ENCODE peak calls at places on chromosomes 16 and 17, in seven cellular contexts. T is fibroblast of the aortic adventitia, W is AG04450, L is fibroblast of villous mesenchyme, B is left lung, N is breast epithelium, O is mucosa of descending colon. K is an unnamed sample.

GRCh38 chr16:2058901-2059300 is 11.1 kb downstream of the TSC2 start:
- DNase-seq in T (no peak), W (no peak), L (no peak), B (no peak), N (no peak), O (no peak), K (no peak)

GRCh38 chr16:83510906-83511305 is 296.9 kb upstream of the HSBP1 start:
- DNase-seq in T (no peak), W (no peak), L (no peak), B (no peak), N (no peak), O (no peak), K (no peak)

GRCh38 chr16:57107324-57107922 is 15.0 kb downstream of the CPNE2 start:
- DNase-seq in T (peak), W (no peak), L (no peak), B (no peak), N (no peak), O (no peak), K (no peak)

GRCh38 chr17:6587310-6587709 is 31.0 kb upstream of the PITPNM3 start:
- DNase-seq in T (no peak), W (no peak), L (no peak), B (no peak), N (no peak), O (no peak), K (peak)

GRCh38 chr16:78461496-78461938 is 362.1 kb downstream of the WWOX start:
- DNase-seq in T (no peak), W (no peak), L (peak), B (no peak), N (no peak), O (no peak), K (no peak)

GRCh38 chr17:74603746-74604145 is 11.7 kb upstream of the CD300LD start:
- DNase-seq in T (no peak), W (no peak), L (no peak), B (no peak), N (no peak), O (no peak), K (no peak)

GRCh38 chr17:75370288-75370687 is 35.2 kb downstream of the GRB2 start:
- DNase-seq in T (no peak), W (no peak), L (no peak), B (no peak), N (no peak), O (no peak), K (peak)

GRCh38 chr17:28280826-28281225 is 38.2 kb upstream of the TMEM97 start:
- DNase-seq in T (no peak), W (no peak), L (no peak), B (no peak), N (no peak), O (no peak), K (no peak)

GRCh38 chr17:82244413-82245140 is 15.7 kb downstream of the SLC16A3 start:
- DNase-seq in T (peak), W (no peak), L (peak), B (peak), N (no peak), O (peak), K (no peak)

GRCh38 chr17:48054238-48055185 is 6.4 kb downstream of the NFE2L1 start:
- DNase-seq in T (peak), W (no peak), L (peak), B (peak), N (peak), O (peak), K (peak)
- H3K4me3 ChIP-seq in T (peak), W (peak), L (peak), B (peak), N (peak), O (no peak), K (peak)

GRCh38 chr16:80743772-80744171 is 60.6 kb downstream of the CDYL2 start:
- DNase-seq in T (no peak), W (no peak), L (no peak), B (no peak), N (no peak), O (no peak), K (no peak)

GRCh38 chr16:80743273-80743672 is 61.1 kb downstream of the CDYL2 start:
- DNase-seq in T (no peak), W (no peak), L (no peak), B (no peak), N (no peak), O (no peak), K (no peak)

GRCh38 chr16:80744856-80745255 is 59.5 kb downstream of the CDYL2 start:
- DNase-seq in T (no peak), W (no peak), L (no peak), B (no peak), N (no peak), O (no peak), K (no peak)

GRCh38 chr16:80742331-80742730 is 62.1 kb downstream of the CDYL2 start:
- DNase-seq in T (no peak), W (no peak), L (no peak), B (no peak), N (no peak), O (no peak), K (no peak)

DNA sequence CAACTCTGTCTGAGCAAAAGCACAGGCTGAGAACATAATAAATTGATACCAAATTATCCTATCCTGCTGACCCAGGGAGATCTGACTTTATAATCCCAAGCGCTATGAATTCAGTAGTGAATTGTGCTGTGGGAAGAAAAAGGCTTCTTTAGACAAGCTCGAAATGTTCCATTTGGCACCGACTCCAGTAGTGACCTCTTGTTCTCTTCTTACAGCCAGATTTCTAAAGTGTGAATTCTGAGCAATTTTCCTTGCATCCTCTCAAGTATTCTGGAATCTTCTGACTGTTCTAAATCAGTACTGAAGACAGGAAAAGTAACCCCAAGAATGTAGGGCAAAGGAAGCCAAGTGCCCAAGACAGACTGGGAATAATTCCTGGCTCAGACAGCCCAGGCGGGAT is 58.2 kb downstream of the CDYL2 start:
- DNase-seq in T (peak), W (no peak), L (no peak), B (no peak), N (no peak), O (no peak), K (no peak)
- TF ChIP-seq CTCF in T (no peak), W (no peak), L (no peak), B (no peak), N (no peak), O (no peak), K (no peak)

DNA sequence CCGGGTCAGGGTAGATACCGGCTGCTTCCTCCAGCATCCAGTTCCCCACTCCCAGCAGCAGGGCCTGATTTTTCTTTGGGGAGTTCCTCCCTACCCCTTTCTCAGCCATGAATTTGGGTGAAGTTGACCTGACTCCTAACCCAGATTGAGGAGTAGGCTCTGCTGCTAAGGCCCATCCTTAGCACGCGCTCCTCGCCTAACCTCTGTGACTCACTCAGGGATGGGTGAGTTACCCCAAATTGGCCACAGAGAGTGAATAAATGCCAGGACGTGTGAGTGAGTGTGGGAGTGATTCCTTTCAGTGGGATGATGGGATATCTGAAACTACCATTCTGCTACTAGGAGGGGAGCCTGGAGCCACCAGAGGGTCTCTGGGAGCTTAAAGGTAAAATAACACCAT is 28.9 kb upstream of the ABCC12 start:
- DNase-seq in T (no peak), W (no peak), L (no peak), B (no peak), N (no peak), O (no peak), K (no peak)
- H3K4me3 ChIP-seq in T (no peak), W (no peak), L (no peak), B (no peak), N (no peak), O (no peak), K (no peak)

GRCh38 chr17:67161573-67161972 is 83.4 kb downstream of the HELZ start:
- DNase-seq in T (no peak), W (no peak), L (no peak), B (no peak), N (no peak), O (no peak), K (no peak)

GRCh38 chr17:67164298-67164697 is 80.7 kb downstream of the HELZ start:
- DNase-seq in T (no peak), W (no peak), L (no peak), B (no peak), N (no peak), O (no peak), K (no peak)

GRCh38 chr17:67168485-67168884 is 76.5 kb downstream of the HELZ start:
- DNase-seq in T (no peak), W (no peak), L (no peak), B (no peak), N (no peak), O (no peak), K (no peak)

GRCh38 chr17:67162771-67163170 is 82.2 kb downstream of the HELZ start:
- DNase-seq in T (no peak), W (no peak), L (no peak), B (no peak), N (no peak), O (no peak), K (no peak)

GRCh38 chr17:67165201-67165600 is 79.8 kb downstream of the HELZ start:
- DNase-seq in T (peak), W (no peak), L (peak), B (no peak), N (no peak), O (no peak), K (no peak)
- TF ChIP-seq CTCF in T (no peak), W (no peak), L (no peak), B (no peak), N (no peak), O (no peak), K (no peak)

GRCh38 chr17:58487589-58488427 is at the start of gene HSF5:
- DNase-seq in T (no peak), W (no peak), L (no peak), B (peak), N (no peak), O (peak), K (no peak)
- H3K4me3 ChIP-seq in T (no peak), W (no peak), L (no peak), B (peak), N (no peak), O (no peak), K (no peak)

DNA sequence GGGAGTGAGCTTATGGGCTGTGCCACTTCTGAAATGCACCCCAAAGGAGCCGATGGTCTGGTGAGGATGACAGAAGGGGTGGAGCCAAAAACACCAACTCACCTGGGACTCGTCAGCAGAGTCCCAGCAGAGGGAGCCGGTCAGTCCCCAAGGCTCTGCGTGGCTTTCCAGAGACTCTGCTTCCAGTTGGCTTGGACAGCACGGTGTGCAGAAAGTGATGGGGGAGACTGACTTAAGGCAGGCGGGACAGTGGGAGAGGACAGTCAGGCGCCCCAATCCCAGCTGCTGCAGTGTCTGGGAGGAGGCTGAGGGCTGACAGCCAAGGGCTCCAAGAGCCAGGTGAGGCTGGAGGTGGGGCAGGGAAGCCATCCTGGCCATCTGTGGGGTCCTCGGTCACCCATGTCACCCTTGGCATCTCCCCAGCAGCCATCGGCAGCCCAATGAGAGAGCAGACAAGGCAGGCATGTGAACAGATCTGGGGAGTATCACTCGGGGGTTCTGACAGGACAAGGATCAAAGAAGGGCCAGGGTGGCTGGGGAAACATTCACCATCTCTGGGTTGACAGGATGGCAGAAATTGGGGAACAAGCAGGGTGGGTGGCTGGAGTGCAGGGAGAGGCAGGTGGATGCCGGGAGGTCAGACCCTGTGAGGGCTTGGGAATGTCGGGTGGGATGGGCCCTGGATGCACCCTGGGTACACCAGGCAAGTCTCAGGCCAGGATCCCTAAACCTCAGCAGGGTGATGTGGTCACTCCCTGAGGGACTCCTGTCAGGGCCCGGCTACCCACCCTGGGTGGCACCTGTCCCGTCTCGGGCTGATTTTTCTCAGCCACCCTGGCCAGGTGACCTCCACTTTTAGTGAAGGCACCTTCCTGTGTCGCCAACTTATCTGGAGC is 8.9 kb upstream of the KRTAP17-1 start:
- DNase-seq in T (no peak), W (no peak), L (peak), B (no peak), N (peak), O (peak), K (no peak)
- TF ChIP-seq CTCF in T (peak), W (peak), L (peak), B (no peak), N (peak), O (no peak), K (peak)

DNA sequence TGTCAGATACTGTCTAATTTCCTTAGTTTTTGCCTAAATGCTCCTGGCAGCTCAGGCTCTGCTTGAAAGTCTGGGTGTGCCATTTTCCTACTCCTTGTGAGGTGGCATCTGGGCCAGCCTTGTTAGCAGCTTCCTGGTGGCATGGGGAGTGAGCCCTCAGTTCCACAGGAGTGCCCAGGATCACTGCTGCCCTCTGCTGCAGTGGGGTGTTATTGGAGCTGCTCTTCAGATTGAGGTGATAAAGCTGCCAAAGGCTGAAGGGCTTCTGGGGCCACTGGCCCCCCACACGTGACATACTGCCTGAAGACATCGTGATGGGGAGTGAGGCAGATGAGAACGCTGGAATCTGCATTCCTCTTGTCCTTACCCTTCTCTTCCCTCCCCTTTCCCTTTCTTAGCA is 27.4 kb downstream of the CEP95 start:
- DNase-seq in T (no peak), W (no peak), L (no peak), B (no peak), N (no peak), O (no peak), K (no peak)
- H3K4me3 ChIP-seq in T (no peak), W (no peak), L (no peak), B (no peak), N (no peak), O (no peak), K (no peak)

GRCh38 chr16:89555780-89556179 is 4.7 kb upstream of the RPL13 start:
- DNase-seq in T (no peak), W (no peak), L (no peak), B (no peak), N (no peak), O (no peak), K (no peak)

GRCh38 chr16:89553733-89554132 is 6.7 kb upstream of the RPL13 start:
- DNase-seq in T (no peak), W (no peak), L (no peak), B (no peak), N (no peak), O (no peak), K (no peak)

GRCh38 chr16:89556750-89557149 is 3.7 kb upstream of the RPL13 start:
- DNase-seq in T (no peak), W (no peak), L (no peak), B (no peak), N (no peak), O (no peak), K (no peak)

GRCh38 chr16:89554343-89554742 is 6.1 kb upstream of the RPL13 start:
- DNase-seq in T (no peak), W (no peak), L (no peak), B (no peak), N (no peak), O (no peak), K (no peak)

GRCh38 chr16:89555265-89555664 is 5.2 kb upstream of the RPL13 start:
- DNase-seq in T (no peak), W (no peak), L (no peak), B (no peak), N (no peak), O (no peak), K (no peak)
- TF ChIP-seq CTCF in T (no peak), W (no peak), L (no peak), B (no peak), N (no peak), O (no peak), K (no peak)

DNA sequence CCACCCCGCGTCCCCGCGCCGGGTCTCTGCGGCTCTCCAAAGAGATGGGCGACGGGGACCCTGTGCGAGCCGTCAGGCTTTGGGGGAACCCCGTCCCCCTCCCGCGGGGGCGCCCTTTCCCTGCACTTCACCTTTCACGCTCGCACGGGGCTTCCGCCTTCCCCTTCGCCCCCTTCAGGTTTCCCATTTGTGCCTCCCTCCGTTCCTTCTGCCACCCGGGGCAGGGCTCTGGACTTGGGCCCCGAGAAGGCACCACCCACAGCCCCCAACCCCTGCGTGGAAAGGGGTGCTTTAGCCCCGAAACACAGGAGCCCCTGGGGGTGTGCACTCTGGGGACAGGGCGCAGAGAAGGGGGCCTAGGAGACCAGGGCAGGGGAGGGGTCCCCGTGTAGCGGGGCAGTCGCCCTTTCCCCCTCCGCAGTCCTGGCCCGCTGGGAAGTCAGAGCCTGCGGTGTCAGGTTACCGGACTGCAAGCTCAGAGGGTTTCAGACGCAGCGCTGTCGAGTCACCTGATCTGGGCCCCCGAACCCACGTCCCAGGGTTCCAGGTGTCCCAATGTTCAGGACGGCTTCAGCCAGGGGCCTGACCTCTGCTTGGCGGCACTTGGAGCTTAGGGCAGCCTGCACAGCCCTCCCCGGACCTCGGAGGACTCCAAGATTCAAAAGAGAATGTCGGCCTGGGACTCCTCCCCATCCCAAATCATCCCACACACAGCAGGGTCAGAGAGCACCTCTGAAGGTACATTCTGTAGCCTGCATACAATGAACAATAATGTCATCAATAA is 6.7 kb upstream of the CCDC92B start:
- DNase-seq in T (no peak), W (no peak), L (no peak), B (no peak), N (no peak), O (peak), K (no peak)
- H3K4me3 ChIP-seq in T (no peak), W (no peak), L (no peak), B (no peak), N (no peak), O (peak), K (no peak)